ENCODE peak calls at places on chromosomes 7 and 10, in five cellular contexts. One of them, this sample, is unnamed.

GRCh38 chr7:3538051-3538450 is 237.0 kb downstream of the SDK1 start:
- DNase-seq in stomach: no peak
- DNase-seq in ovary: no peak
- DNase-seq in breast epithelium: no peak
- DNase-seq in A549: no peak
- DNase-seq in this sample: no peak

GRCh38 chr10:43197834-43198681 is 59.8 kb downstream of the CSGALNACT2 start:
- DNase-seq in stomach: peak
- DNase-seq in ovary: no peak
- DNase-seq in breast epithelium: peak
- DNase-seq in A549: peak
- DNase-seq in this sample: no peak

GRCh38 chr10:71961831-71962230 is 2.4 kb upstream of the CHST3 start:
- DNase-seq in stomach: no peak
- DNase-seq in ovary: no peak
- DNase-seq in breast epithelium: no peak
- DNase-seq in A549: no peak
- DNase-seq in this sample: no peak

GRCh38 chr10:63573068-63573697 is 52.0 kb downstream of the REEP3 start:
- DNase-seq in stomach: no peak
- DNase-seq in ovary: no peak
- DNase-seq in breast epithelium: no peak
- DNase-seq in A549: no peak
- DNase-seq in this sample: no peak

GRCh38 chr10:132714906-132715790 is 70.8 kb downstream of the NKX6-2 start:
- DNase-seq in stomach: no peak
- DNase-seq in ovary: no peak
- DNase-seq in breast epithelium: no peak
- DNase-seq in A549: no peak
- DNase-seq in this sample: no peak

GRCh38 chr7:131320603-131321002 is 7.1 kb upstream of the MKLN1 start:
- DNase-seq in stomach: no peak
- DNase-seq in ovary: no peak
- DNase-seq in breast epithelium: no peak
- DNase-seq in A549: no peak
- DNase-seq in this sample: no peak

GRCh38 chr10:44293842-44294241 is 91.1 kb downstream of the CXCL12 start:
- DNase-seq in stomach: no peak
- DNase-seq in ovary: peak
- DNase-seq in breast epithelium: peak
- DNase-seq in A549: no peak
- DNase-seq in this sample: peak

GRCh38 chr10:82961864-82962263 is 1086.9 kb downstream of the NRG3 start:
- DNase-seq in stomach: no peak
- DNase-seq in ovary: no peak
- DNase-seq in breast epithelium: no peak
- DNase-seq in A549: no peak
- DNase-seq in this sample: no peak

GRCh38 chr10:133031541-133032125 is 56.1 kb upstream of the ADGRA1 start:
- DNase-seq in stomach: no peak
- DNase-seq in ovary: no peak
- DNase-seq in breast epithelium: no peak
- DNase-seq in A549: no peak
- DNase-seq in this sample: no peak

GRCh38 chr10:32038777-32039176 is 17.4 kb downstream of the KIF5B start:
- DNase-seq in stomach: no peak
- DNase-seq in ovary: no peak
- DNase-seq in breast epithelium: no peak
- DNase-seq in A549: no peak
- DNase-seq in this sample: no peak

GRCh38 chr10:110357252-110357780 is 52.6 kb upstream of the SMNDC1 start:
- DNase-seq in stomach: no peak
- DNase-seq in ovary: peak
- DNase-seq in breast epithelium: no peak
- DNase-seq in A549: peak
- DNase-seq in this sample: no peak

GRCh38 chr10:73730153-73730906 is 13.8 kb upstream of the SEC24C start:
- DNase-seq in stomach: peak
- DNase-seq in ovary: peak
- DNase-seq in breast epithelium: peak
- DNase-seq in A549: peak
- DNase-seq in this sample: peak
- TF ChIP-seq POLR2A in stomach: no peak
- TF ChIP-seq POLR2A in ovary: peak
- TF ChIP-seq POLR2A in breast epithelium: peak
- TF ChIP-seq POLR2A in A549: peak
- TF ChIP-seq POLR2A in this sample: peak

GRCh38 chr7:64608116-64608910 is 45.4 kb upstream of the ZNF680 start:
- DNase-seq in stomach: no peak
- DNase-seq in ovary: no peak
- DNase-seq in breast epithelium: no peak
- DNase-seq in A549: no peak
- DNase-seq in this sample: no peak

GRCh38 chr7:64611717-64612116 is 48.8 kb upstream of the ZNF680 start:
- DNase-seq in stomach: no peak
- DNase-seq in ovary: no peak
- DNase-seq in breast epithelium: no peak
- DNase-seq in A549: no peak
- DNase-seq in this sample: no peak

GRCh38 chr7:64612452-64612851 is 49.6 kb upstream of the ZNF680 start:
- DNase-seq in stomach: no peak
- DNase-seq in ovary: no peak
- DNase-seq in breast epithelium: no peak
- DNase-seq in A549: no peak
- DNase-seq in this sample: no peak

GRCh38 chr7:64613653-64614052 is 50.8 kb upstream of the ZNF680 start:
- DNase-seq in stomach: no peak
- DNase-seq in ovary: no peak
- DNase-seq in breast epithelium: no peak
- DNase-seq in A549: no peak
- DNase-seq in this sample: no peak

DNA sequence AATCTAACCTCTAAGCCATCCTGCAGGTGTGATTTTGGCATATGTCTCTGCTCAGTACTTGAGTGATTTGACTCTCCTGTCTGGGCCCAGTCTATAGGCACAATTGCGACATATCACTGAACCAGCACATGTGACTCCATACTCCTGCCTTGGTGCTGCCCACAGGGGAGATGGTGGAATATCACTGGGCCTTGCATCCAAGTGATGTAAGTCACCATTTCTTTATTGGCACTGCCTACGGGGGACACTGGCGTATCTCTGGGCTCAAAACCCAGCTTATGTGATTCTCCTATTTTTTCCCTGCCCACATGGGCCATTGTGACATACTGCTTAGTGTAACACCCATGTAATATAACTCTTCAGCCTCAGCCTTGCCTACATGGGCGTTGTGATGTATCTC is 48.1 kb upstream of the ZNF680 start:
- DNase-seq in stomach: no peak
- DNase-seq in ovary: no peak
- DNase-seq in breast epithelium: no peak
- DNase-seq in A549: no peak
- DNase-seq in this sample: no peak
- TF ChIP-seq POLR2A in stomach: no peak
- TF ChIP-seq POLR2A in ovary: no peak
- TF ChIP-seq POLR2A in breast epithelium: no peak
- TF ChIP-seq POLR2A in A549: no peak
- TF ChIP-seq POLR2A in this sample: no peak

GRCh38 chr7:22633286-22633953 is 93.6 kb upstream of the IL6 start:
- DNase-seq in stomach: no peak
- DNase-seq in ovary: no peak
- DNase-seq in breast epithelium: no peak
- DNase-seq in A549: no peak
- DNase-seq in this sample: no peak

GRCh38 chr7:22630069-22630468 is 96.9 kb upstream of the IL6 start:
- DNase-seq in stomach: no peak
- DNase-seq in ovary: no peak
- DNase-seq in breast epithelium: no peak
- DNase-seq in A549: no peak
- DNase-seq in this sample: no peak

GRCh38 chr7:22633954-22634474 is 93.0 kb upstream of the IL6 start:
- DNase-seq in stomach: no peak
- DNase-seq in ovary: no peak
- DNase-seq in breast epithelium: no peak
- DNase-seq in A549: no peak
- DNase-seq in this sample: no peak

GRCh38 chr7:22631730-22632129 is 95.3 kb upstream of the IL6 start:
- DNase-seq in stomach: no peak
- DNase-seq in ovary: no peak
- DNase-seq in breast epithelium: no peak
- DNase-seq in A549: no peak
- DNase-seq in this sample: no peak

GRCh38 chr7:22632674-22633073 is 94.3 kb upstream of the IL6 start:
- DNase-seq in stomach: no peak
- DNase-seq in ovary: no peak
- DNase-seq in breast epithelium: no peak
- DNase-seq in A549: no peak
- DNase-seq in this sample: no peak
- TF ChIP-seq POLR2A in stomach: no peak
- TF ChIP-seq POLR2A in ovary: no peak
- TF ChIP-seq POLR2A in breast epithelium: no peak
- TF ChIP-seq POLR2A in A549: no peak
- TF ChIP-seq POLR2A in this sample: no peak

GRCh38 chr10:73576178-73576889 is 14.8 kb downstream of the USP54 start:
- DNase-seq in stomach: peak
- DNase-seq in ovary: peak
- DNase-seq in breast epithelium: peak
- DNase-seq in A549: peak
- DNase-seq in this sample: peak
- TF ChIP-seq POLR2A in stomach: no peak
- TF ChIP-seq POLR2A in ovary: peak
- TF ChIP-seq POLR2A in breast epithelium: peak
- TF ChIP-seq POLR2A in A549: no peak
- TF ChIP-seq POLR2A in this sample: peak

DNA sequence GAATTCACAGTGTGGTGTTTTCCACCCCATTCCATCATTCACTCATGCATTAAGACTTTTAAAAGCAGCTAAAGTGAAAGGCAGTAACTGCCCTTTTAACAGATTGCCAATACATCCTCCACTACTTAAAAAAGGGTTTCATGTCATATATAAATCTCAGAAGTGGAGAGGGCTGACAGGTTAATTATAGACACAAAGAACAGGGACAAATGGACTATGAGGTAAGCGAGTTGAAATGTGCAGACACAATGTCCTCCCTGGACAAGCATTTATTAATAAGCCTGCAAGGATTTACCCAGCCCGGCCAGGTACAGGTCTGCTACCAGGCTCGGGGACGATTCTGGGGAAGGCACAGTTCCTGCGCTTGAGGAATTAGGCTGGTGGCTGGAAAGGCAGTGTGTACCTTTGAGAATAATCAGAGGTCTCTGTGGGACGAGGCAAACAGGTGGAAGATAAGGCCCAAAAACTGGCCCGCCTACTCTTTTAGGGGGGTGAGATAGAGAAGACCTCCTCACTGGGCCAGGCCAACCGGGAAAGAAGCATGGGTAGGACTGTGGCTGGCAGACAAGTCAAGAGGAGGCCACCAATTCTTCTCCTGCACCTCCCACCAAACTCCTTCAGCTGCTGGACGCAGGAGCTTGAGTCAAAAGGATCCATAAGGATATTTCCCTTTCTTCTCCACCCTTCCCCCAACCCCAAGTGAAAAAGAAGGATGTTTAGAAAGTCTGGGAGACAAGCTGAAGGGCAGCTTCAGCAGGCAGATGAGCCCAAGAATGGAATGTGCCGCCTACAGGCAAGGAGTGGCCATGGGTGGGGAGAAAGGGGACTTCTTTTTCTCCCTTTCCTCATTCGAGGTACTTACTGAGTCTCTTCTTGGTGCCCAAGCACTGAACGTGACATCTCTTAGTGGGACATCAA is 1.5 kb downstream of the PDLIM1 start:
- DNase-seq in stomach: no peak
- DNase-seq in ovary: no peak
- DNase-seq in breast epithelium: no peak
- DNase-seq in A549: peak
- DNase-seq in this sample: no peak
- TF ChIP-seq POLR2A in stomach: no peak
- TF ChIP-seq POLR2A in ovary: no peak
- TF ChIP-seq POLR2A in breast epithelium: no peak
- TF ChIP-seq POLR2A in A549: no peak
- TF ChIP-seq POLR2A in this sample: no peak

DNA sequence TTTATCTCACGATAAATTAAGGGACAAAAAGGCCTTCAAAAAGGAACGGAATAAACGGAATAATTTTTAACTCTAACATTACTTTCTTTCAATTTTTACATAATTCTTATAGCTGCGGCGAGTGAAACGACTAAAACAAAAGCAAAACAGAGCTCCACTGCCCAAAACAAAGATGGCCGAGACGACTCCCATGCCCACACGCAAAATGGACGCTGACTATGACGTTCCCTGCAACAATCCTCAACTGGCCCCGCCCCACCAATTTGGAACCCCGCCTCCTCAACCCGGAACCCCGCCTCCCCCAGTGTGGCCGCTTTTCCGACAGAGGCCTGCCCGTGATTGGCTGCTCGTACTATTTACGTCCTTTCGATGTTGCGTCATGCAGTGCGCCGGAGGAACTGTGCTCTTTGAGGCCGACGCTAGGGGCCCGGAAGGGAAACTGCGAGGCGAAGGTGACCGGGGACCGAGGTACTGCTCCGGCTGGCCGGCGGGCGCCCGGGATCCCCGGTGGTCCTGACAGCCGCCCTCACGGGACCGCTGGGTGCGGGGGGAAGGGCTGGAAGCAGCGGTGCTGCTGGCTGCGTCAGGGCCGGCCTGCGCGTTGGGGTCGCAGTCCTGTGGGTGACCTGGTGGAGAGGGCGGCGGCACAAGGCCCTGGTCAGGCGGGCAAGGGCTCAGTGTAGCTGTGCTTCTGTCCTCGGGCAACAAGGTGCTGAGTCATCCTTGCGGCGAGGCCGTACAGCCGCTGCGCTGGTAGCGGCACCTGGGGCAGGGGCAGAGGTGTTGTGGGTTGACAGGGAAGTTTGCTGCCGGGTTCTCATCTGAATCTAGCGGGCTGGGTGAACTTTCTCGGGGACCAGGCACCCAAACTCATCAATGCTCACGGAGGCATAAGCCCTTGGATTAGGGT is at the start of gene GHITM:
- DNase-seq in stomach: peak
- DNase-seq in ovary: peak
- DNase-seq in breast epithelium: peak
- DNase-seq in A549: peak
- DNase-seq in this sample: peak
- TF ChIP-seq POLR2A in stomach: no peak
- TF ChIP-seq POLR2A in ovary: peak
- TF ChIP-seq POLR2A in breast epithelium: peak
- TF ChIP-seq POLR2A in A549: peak
- TF ChIP-seq POLR2A in this sample: peak

DNA sequence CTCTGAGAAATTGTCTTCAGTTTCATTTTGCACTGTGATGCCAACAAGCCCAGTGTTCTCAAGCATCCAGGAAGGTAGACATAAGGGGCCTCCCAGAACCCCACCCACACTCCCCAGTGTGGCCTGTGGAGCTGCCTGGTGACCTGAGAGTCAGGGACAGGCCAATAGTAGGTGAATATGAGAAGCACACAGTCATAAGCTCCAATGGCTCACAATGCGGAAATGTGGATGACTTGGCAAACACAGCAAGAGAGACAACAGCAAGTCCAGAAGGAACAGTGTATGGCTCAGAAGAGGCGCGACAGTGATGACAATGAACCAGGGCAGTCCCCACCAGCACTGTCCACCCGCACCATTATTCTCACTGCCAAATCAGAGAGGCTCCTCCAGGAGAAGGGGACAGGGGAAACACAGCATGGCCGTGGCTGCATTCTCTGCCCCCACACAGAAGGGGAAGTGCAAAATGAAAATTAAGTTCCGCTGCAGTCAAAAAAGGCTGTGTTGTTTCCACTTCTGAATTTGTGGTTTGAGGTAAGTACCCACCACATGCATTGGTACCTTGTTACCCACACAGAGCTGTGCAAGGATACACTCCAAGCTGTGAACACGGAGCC is 419.8 kb downstream of the GRID1 start:
- DNase-seq in stomach: no peak
- DNase-seq in ovary: no peak
- DNase-seq in breast epithelium: no peak
- DNase-seq in A549: no peak
- DNase-seq in this sample: no peak
- TF ChIP-seq POLR2A in stomach: no peak
- TF ChIP-seq POLR2A in ovary: no peak
- TF ChIP-seq POLR2A in breast epithelium: no peak
- TF ChIP-seq POLR2A in A549: no peak
- TF ChIP-seq POLR2A in this sample: no peak